ENCODE peak calls at places on chromosomes 7 and 10, in five cellular contexts. One of them, this sample, is unnamed.

GRCh38 chr10:8035641-8036520 is 18.6 kb upstream of the GATA3 start:
- DNase-seq in PC-9: no peak
- DNase-seq in fibroblast of mammary gland: no peak
- DNase-seq in anterior cingulate cortex: no peak
- DNase-seq in EL: no peak
- DNase-seq in this sample: no peak

GRCh38 chr10:43205681-43206390 is 61.0 kb downstream of the RASGEF1A start:
- DNase-seq in anterior cingulate cortex: no peak
- DNase-seq in fibroblast of mammary gland: no peak
- DNase-seq in PC-9: no peak
- DNase-seq in EL: no peak
- DNase-seq in this sample: peak

GRCh38 chr7:378551-379455 is 88.8 kb downstream of the FOXL3 start:
- DNase-seq in PC-9: peak
- DNase-seq in anterior cingulate cortex: no peak
- DNase-seq in fibroblast of mammary gland: no peak
- DNase-seq in EL: no peak
- DNase-seq in this sample: peak

GRCh38 chr7:137354361-137354760 is 10.8 kb upstream of the PTN start:
- DNase-seq in fibroblast of mammary gland: peak
- DNase-seq in EL: peak
- DNase-seq in PC-9: no peak
- DNase-seq in anterior cingulate cortex: no peak
- DNase-seq in this sample: no peak

GRCh38 chr10:23197416-23197861 is 5.3 kb downstream of the PTF1A start:
- DNase-seq in fibroblast of mammary gland: no peak
- DNase-seq in PC-9: no peak
- DNase-seq in EL: no peak
- DNase-seq in anterior cingulate cortex: no peak
- DNase-seq in this sample: no peak

GRCh38 chr10:121559321-121559720 is 38.9 kb downstream of the FGFR2 start:
- DNase-seq in EL: no peak
- DNase-seq in PC-9: no peak
- DNase-seq in fibroblast of mammary gland: no peak
- DNase-seq in anterior cingulate cortex: no peak
- DNase-seq in this sample: no peak

GRCh38 chr7:30304177-30304884 is 19.9 kb downstream of the ZNRF2 start:
- DNase-seq in PC-9: no peak
- DNase-seq in anterior cingulate cortex: no peak
- DNase-seq in EL: no peak
- DNase-seq in fibroblast of mammary gland: no peak
- DNase-seq in this sample: no peak

GRCh38 chr7:22549667-22550513 is 49.9 kb upstream of the STEAP1B start:
- DNase-seq in PC-9: peak
- DNase-seq in EL: peak
- DNase-seq in fibroblast of mammary gland: no peak
- DNase-seq in anterior cingulate cortex: no peak
- DNase-seq in this sample: no peak

GRCh38 chr10:42836771-42837468 is 54.3 kb downstream of the BMS1 start:
- DNase-seq in fibroblast of mammary gland: peak
- DNase-seq in PC-9: no peak
- DNase-seq in anterior cingulate cortex: peak
- DNase-seq in EL: peak
- DNase-seq in this sample: no peak

GRCh38 chr10:70445718-70446485 is 4.4 kb upstream of the NODAL start:
- DNase-seq in PC-9: no peak
- DNase-seq in anterior cingulate cortex: no peak
- DNase-seq in fibroblast of mammary gland: peak
- DNase-seq in EL: no peak
- DNase-seq in this sample: no peak

GRCh38 chr7:50206521-50207250 is 97.8 kb upstream of the IKZF1 start:
- DNase-seq in PC-9: no peak
- DNase-seq in fibroblast of mammary gland: peak
- DNase-seq in anterior cingulate cortex: no peak
- DNase-seq in EL: no peak
- DNase-seq in this sample: no peak